ENCODE peak calls at places on chromosomes 11 and 22, in eight cellular contexts. One of them, this sample, is unnamed.

GRCh38 chr11:126564588-126564987 is 209.1 kb downstream of the ST3GAL4 start:
- DNase-seq in stimulated activated CD8-positive, alpha-beta memory T cell treated with anti-CD3 and anti-CD28 coated beads, Interleukin-2, amount 100 ng/mL, for 1 hour: no peak
- DNase-seq in NCI-H1436: no peak
- DNase-seq in NCI-H1048: no peak
- DNase-seq in activated CD8-positive, alpha-beta memory T cell treated with anti-CD3 and anti-CD28 coated beads, Interleukin-2, amount 10 ng/mL, durations not matched to agents 7 days and 5 days: no peak
- DNase-seq in AG09319: no peak
- DNase-seq in tibial nerve: no peak
- DNase-seq in AG04450: no peak
- DNase-seq in this sample: no peak

GRCh38 chr11:36540998-36541397 is 26.8 kb upstream of the RAG1 start:
- DNase-seq in stimulated activated CD8-positive, alpha-beta memory T cell treated with anti-CD3 and anti-CD28 coated beads, Interleukin-2, amount 100 ng/mL, for 1 hour: no peak
- DNase-seq in NCI-H1436: no peak
- DNase-seq in NCI-H1048: no peak
- DNase-seq in activated CD8-positive, alpha-beta memory T cell treated with anti-CD3 and anti-CD28 coated beads, Interleukin-2, amount 10 ng/mL, durations not matched to agents 7 days and 5 days: peak; percentile 66
- DNase-seq in AG09319: no peak
- DNase-seq in tibial nerve: no peak
- DNase-seq in AG04450: no peak
- DNase-seq in this sample: peak; percentile 9

GRCh38 chr11:72103754-72104167 is 664 bp upstream of the LAMTOR1 start:
- DNase-seq in stimulated activated CD8-positive, alpha-beta memory T cell treated with anti-CD3 and anti-CD28 coated beads, Interleukin-2, amount 100 ng/mL, for 1 hour: no peak
- DNase-seq in NCI-H1436: no peak
- DNase-seq in NCI-H1048: no peak
- DNase-seq in activated CD8-positive, alpha-beta memory T cell treated with anti-CD3 and anti-CD28 coated beads, Interleukin-2, amount 10 ng/mL, durations not matched to agents 7 days and 5 days: no peak
- DNase-seq in AG09319: no peak
- DNase-seq in tibial nerve: no peak
- DNase-seq in AG04450: no peak
- DNase-seq in this sample: no peak

GRCh38 chr11:93490996-93491618 is 52.1 kb downstream of the SMCO4 start:
- DNase-seq in stimulated activated CD8-positive, alpha-beta memory T cell treated with anti-CD3 and anti-CD28 coated beads, Interleukin-2, amount 100 ng/mL, for 1 hour: no peak
- DNase-seq in NCI-H1436: no peak
- DNase-seq in NCI-H1048: no peak
- DNase-seq in activated CD8-positive, alpha-beta memory T cell treated with anti-CD3 and anti-CD28 coated beads, Interleukin-2, amount 10 ng/mL, durations not matched to agents 7 days and 5 days: no peak
- DNase-seq in AG09319: no peak
- DNase-seq in tibial nerve: no peak
- DNase-seq in AG04450: no peak
- DNase-seq in this sample: no peak

GRCh38 chr22:43448048-43448447 is 36.2 kb downstream of the MPPED1 start:
- DNase-seq in stimulated activated CD8-positive, alpha-beta memory T cell treated with anti-CD3 and anti-CD28 coated beads, Interleukin-2, amount 100 ng/mL, for 1 hour: no peak
- DNase-seq in NCI-H1436: no peak
- DNase-seq in NCI-H1048: no peak
- DNase-seq in activated CD8-positive, alpha-beta memory T cell treated with anti-CD3 and anti-CD28 coated beads, Interleukin-2, amount 10 ng/mL, durations not matched to agents 7 days and 5 days: no peak
- DNase-seq in AG09319: no peak
- DNase-seq in tibial nerve: no peak
- DNase-seq in AG04450: no peak
- DNase-seq in this sample: no peak

GRCh38 chr22:19880786-19881569 is 26.3 kb upstream of the GNB1L start:
- DNase-seq in stimulated activated CD8-positive, alpha-beta memory T cell treated with anti-CD3 and anti-CD28 coated beads, Interleukin-2, amount 100 ng/mL, for 1 hour: no peak
- DNase-seq in NCI-H1436: no peak
- DNase-seq in NCI-H1048: no peak
- DNase-seq in activated CD8-positive, alpha-beta memory T cell treated with anti-CD3 and anti-CD28 coated beads, Interleukin-2, amount 10 ng/mL, durations not matched to agents 7 days and 5 days: no peak
- DNase-seq in AG09319: peak; percentile 84
- DNase-seq in tibial nerve: peak; percentile 34
- DNase-seq in AG04450: peak; percentile 87
- DNase-seq in this sample: peak; percentile 85

GRCh38 chr11:74425100-74425499 is 26.9 kb upstream of the PGM2L1 start:
- DNase-seq in stimulated activated CD8-positive, alpha-beta memory T cell treated with anti-CD3 and anti-CD28 coated beads, Interleukin-2, amount 100 ng/mL, for 1 hour: no peak
- DNase-seq in NCI-H1436: no peak
- DNase-seq in NCI-H1048: no peak
- DNase-seq in activated CD8-positive, alpha-beta memory T cell treated with anti-CD3 and anti-CD28 coated beads, Interleukin-2, amount 10 ng/mL, durations not matched to agents 7 days and 5 days: no peak
- DNase-seq in AG09319: no peak
- DNase-seq in tibial nerve: no peak
- DNase-seq in AG04450: no peak
- DNase-seq in this sample: no peak

GRCh38 chr22:43991316-43992020 is 32.6 kb upstream of the PARVB start:
- DNase-seq in stimulated activated CD8-positive, alpha-beta memory T cell treated with anti-CD3 and anti-CD28 coated beads, Interleukin-2, amount 100 ng/mL, for 1 hour: no peak
- DNase-seq in NCI-H1436: no peak
- DNase-seq in NCI-H1048: no peak
- DNase-seq in activated CD8-positive, alpha-beta memory T cell treated with anti-CD3 and anti-CD28 coated beads, Interleukin-2, amount 10 ng/mL, durations not matched to agents 7 days and 5 days: no peak
- DNase-seq in AG09319: no peak
- DNase-seq in tibial nerve: no peak
- DNase-seq in AG04450: no peak
- DNase-seq in this sample: no peak

GRCh38 chr22:39589880-39590279 is 19.3 kb downstream of the CACNA1I start:
- DNase-seq in stimulated activated CD8-positive, alpha-beta memory T cell treated with anti-CD3 and anti-CD28 coated beads, Interleukin-2, amount 100 ng/mL, for 1 hour: no peak
- DNase-seq in NCI-H1436: no peak
- DNase-seq in NCI-H1048: no peak
- DNase-seq in activated CD8-positive, alpha-beta memory T cell treated with anti-CD3 and anti-CD28 coated beads, Interleukin-2, amount 10 ng/mL, durations not matched to agents 7 days and 5 days: no peak
- DNase-seq in AG09319: no peak
- DNase-seq in tibial nerve: no peak
- DNase-seq in AG04450: no peak
- DNase-seq in this sample: no peak

GRCh38 chr11:44568706-44569473 is 3.4 kb downstream of the CD82 start:
- DNase-seq in stimulated activated CD8-positive, alpha-beta memory T cell treated with anti-CD3 and anti-CD28 coated beads, Interleukin-2, amount 100 ng/mL, for 1 hour: peak; percentile 72
- DNase-seq in NCI-H1436: no peak
- DNase-seq in NCI-H1048: no peak
- DNase-seq in activated CD8-positive, alpha-beta memory T cell treated with anti-CD3 and anti-CD28 coated beads, Interleukin-2, amount 10 ng/mL, durations not matched to agents 7 days and 5 days: peak; percentile 95
- DNase-seq in AG09319: peak; percentile 51
- DNase-seq in tibial nerve: peak; percentile 35
- DNase-seq in AG04450: peak; percentile 90
- DNase-seq in this sample: peak; percentile 51

GRCh38 chr11:33891714-33892327 is at the start of gene LMO2:
- DNase-seq in stimulated activated CD8-positive, alpha-beta memory T cell treated with anti-CD3 and anti-CD28 coated beads, Interleukin-2, amount 100 ng/mL, for 1 hour: no peak
- DNase-seq in NCI-H1436: peak; percentile 85
- DNase-seq in NCI-H1048: no peak
- DNase-seq in activated CD8-positive, alpha-beta memory T cell treated with anti-CD3 and anti-CD28 coated beads, Interleukin-2, amount 10 ng/mL, durations not matched to agents 7 days and 5 days: no peak
- DNase-seq in AG09319: no peak
- DNase-seq in tibial nerve: no peak
- DNase-seq in AG04450: no peak
- DNase-seq in this sample: no peak

GRCh38 chr11:96259053-96259837 is 83.8 kb downstream of the MAML2 start:
- DNase-seq in stimulated activated CD8-positive, alpha-beta memory T cell treated with anti-CD3 and anti-CD28 coated beads, Interleukin-2, amount 100 ng/mL, for 1 hour: no peak
- DNase-seq in NCI-H1436: no peak
- DNase-seq in NCI-H1048: no peak
- DNase-seq in activated CD8-positive, alpha-beta memory T cell treated with anti-CD3 and anti-CD28 coated beads, Interleukin-2, amount 10 ng/mL, durations not matched to agents 7 days and 5 days: no peak
- DNase-seq in AG09319: no peak
- DNase-seq in tibial nerve: no peak
- DNase-seq in AG04450: no peak
- DNase-seq in this sample: no peak

GRCh38 chr22:49903322-49904039 is 14.8 kb downstream of the ALG12 start:
- DNase-seq in stimulated activated CD8-positive, alpha-beta memory T cell treated with anti-CD3 and anti-CD28 coated beads, Interleukin-2, amount 100 ng/mL, for 1 hour: no peak
- DNase-seq in NCI-H1436: peak; percentile 39
- DNase-seq in NCI-H1048: no peak
- DNase-seq in activated CD8-positive, alpha-beta memory T cell treated with anti-CD3 and anti-CD28 coated beads, Interleukin-2, amount 10 ng/mL, durations not matched to agents 7 days and 5 days: no peak
- DNase-seq in AG09319: no peak
- DNase-seq in tibial nerve: no peak
- DNase-seq in AG04450: no peak
- DNase-seq in this sample: no peak

GRCh38 chr11:980438-981365 is 55.0 kb downstream of the AP2A2 start:
- DNase-seq in stimulated activated CD8-positive, alpha-beta memory T cell treated with anti-CD3 and anti-CD28 coated beads, Interleukin-2, amount 100 ng/mL, for 1 hour: no peak
- DNase-seq in NCI-H1436: no peak
- DNase-seq in NCI-H1048: no peak
- DNase-seq in activated CD8-positive, alpha-beta memory T cell treated with anti-CD3 and anti-CD28 coated beads, Interleukin-2, amount 10 ng/mL, durations not matched to agents 7 days and 5 days: no peak
- DNase-seq in AG09319: no peak
- DNase-seq in tibial nerve: peak; percentile 30
- DNase-seq in AG04450: no peak
- DNase-seq in this sample: no peak

GRCh38 chr11:103086461-103086860 is 5.5 kb downstream of the DCUN1D5 start:
- DNase-seq in stimulated activated CD8-positive, alpha-beta memory T cell treated with anti-CD3 and anti-CD28 coated beads, Interleukin-2, amount 100 ng/mL, for 1 hour: no peak
- DNase-seq in NCI-H1436: no peak
- DNase-seq in NCI-H1048: no peak
- DNase-seq in activated CD8-positive, alpha-beta memory T cell treated with anti-CD3 and anti-CD28 coated beads, Interleukin-2, amount 10 ng/mL, durations not matched to agents 7 days and 5 days: no peak
- DNase-seq in AG09319: no peak
- DNase-seq in tibial nerve: no peak
- DNase-seq in AG04450: no peak
- DNase-seq in this sample: no peak

GRCh38 chr11:95147364-95147905 is 57.8 kb downstream of the ENDOD1 start:
- DNase-seq in stimulated activated CD8-positive, alpha-beta memory T cell treated with anti-CD3 and anti-CD28 coated beads, Interleukin-2, amount 100 ng/mL, for 1 hour: no peak
- DNase-seq in NCI-H1436: no peak
- DNase-seq in NCI-H1048: no peak
- DNase-seq in activated CD8-positive, alpha-beta memory T cell treated with anti-CD3 and anti-CD28 coated beads, Interleukin-2, amount 10 ng/mL, durations not matched to agents 7 days and 5 days: no peak
- DNase-seq in AG09319: no peak
- DNase-seq in tibial nerve: no peak
- DNase-seq in AG04450: peak; percentile 69
- DNase-seq in this sample: no peak

GRCh38 chr11:131618203-131618602 is 247.8 kb downstream of the NTM start:
- DNase-seq in stimulated activated CD8-positive, alpha-beta memory T cell treated with anti-CD3 and anti-CD28 coated beads, Interleukin-2, amount 100 ng/mL, for 1 hour: no peak
- DNase-seq in NCI-H1436: no peak
- DNase-seq in NCI-H1048: no peak
- DNase-seq in activated CD8-positive, alpha-beta memory T cell treated with anti-CD3 and anti-CD28 coated beads, Interleukin-2, amount 10 ng/mL, durations not matched to agents 7 days and 5 days: no peak
- DNase-seq in AG09319: peak; percentile 19
- DNase-seq in tibial nerve: no peak
- DNase-seq in AG04450: no peak
- DNase-seq in this sample: no peak

GRCh38 chr11:119319702-119320592 is 3.0 kb upstream of the MCAM start:
- DNase-seq in stimulated activated CD8-positive, alpha-beta memory T cell treated with anti-CD3 and anti-CD28 coated beads, Interleukin-2, amount 100 ng/mL, for 1 hour: no peak
- DNase-seq in NCI-H1436: no peak
- DNase-seq in NCI-H1048: no peak
- DNase-seq in activated CD8-positive, alpha-beta memory T cell treated with anti-CD3 and anti-CD28 coated beads, Interleukin-2, amount 10 ng/mL, durations not matched to agents 7 days and 5 days: peak; percentile 41
- DNase-seq in AG09319: no peak
- DNase-seq in tibial nerve: no peak
- DNase-seq in AG04450: no peak
- DNase-seq in this sample: no peak

GRCh38 chr11:48216510-48216909 is at the start of gene OR4B1:
- DNase-seq in stimulated activated CD8-positive, alpha-beta memory T cell treated with anti-CD3 and anti-CD28 coated beads, Interleukin-2, amount 100 ng/mL, for 1 hour: no peak
- DNase-seq in NCI-H1436: no peak
- DNase-seq in NCI-H1048: no peak
- DNase-seq in activated CD8-positive, alpha-beta memory T cell treated with anti-CD3 and anti-CD28 coated beads, Interleukin-2, amount 10 ng/mL, durations not matched to agents 7 days and 5 days: no peak
- DNase-seq in AG09319: no peak
- DNase-seq in tibial nerve: no peak
- DNase-seq in AG04450: no peak
- DNase-seq in this sample: no peak

GRCh38 chr11:133927690-133928627 is 28.8 kb downstream of the IGSF9B start:
- DNase-seq in stimulated activated CD8-positive, alpha-beta memory T cell treated with anti-CD3 and anti-CD28 coated beads, Interleukin-2, amount 100 ng/mL, for 1 hour: peak; percentile 27
- DNase-seq in NCI-H1436: peak; percentile 80
- DNase-seq in NCI-H1048: peak; percentile 26
- DNase-seq in activated CD8-positive, alpha-beta memory T cell treated with anti-CD3 and anti-CD28 coated beads, Interleukin-2, amount 10 ng/mL, durations not matched to agents 7 days and 5 days: peak; percentile 80
- DNase-seq in AG09319: no peak
- DNase-seq in tibial nerve: peak; percentile 31
- DNase-seq in AG04450: peak; percentile 11
- DNase-seq in this sample: no peak

This sample was measured in BJ.